ENCODE peak calls at places on chromosomes 3 and 15, in five cellular contexts. One of them, this sample, is unnamed.

GRCh38 chr3:13571264-13571663 is 22.3 kb downstream of the FBLN2 start:
- DNase-seq in Panc1: no peak
- DNase-seq in heart left ventricle: no peak
- DNase-seq in hepatocyte: no peak
- DNase-seq in dorsolateral prefrontal cortex: no peak
- DNase-seq in this sample: no peak

GRCh38 chr15:49669288-49669687 is 48.4 kb downstream of the DTWD1 start:
- DNase-seq in heart left ventricle: no peak
- DNase-seq in dorsolateral prefrontal cortex: no peak
- DNase-seq in hepatocyte: no peak
- DNase-seq in Panc1: no peak
- DNase-seq in this sample: no peak

GRCh38 chr3:104856743-104857142 is 510.0 kb upstream of the ALCAM start:
- DNase-seq in dorsolateral prefrontal cortex: no peak
- DNase-seq in heart left ventricle: no peak
- DNase-seq in hepatocyte: no peak
- DNase-seq in Panc1: no peak
- DNase-seq in this sample: no peak

GRCh38 chr3:99118381-99118780 is 216.9 kb upstream of the DCBLD2 start:
- DNase-seq in Panc1: no peak
- DNase-seq in heart left ventricle: no peak
- DNase-seq in hepatocyte: no peak
- DNase-seq in dorsolateral prefrontal cortex: no peak
- DNase-seq in this sample: no peak

GRCh38 chr15:80773122-80773551 is 6.0 kb upstream of the CEMIP start:
- DNase-seq in dorsolateral prefrontal cortex: no peak
- DNase-seq in Panc1: no peak
- DNase-seq in heart left ventricle: no peak
- DNase-seq in hepatocyte: no peak
- DNase-seq in this sample: no peak

GRCh38 chr3:14360123-14360881 is 42.1 kb upstream of the SLC6A6 start:
- DNase-seq in heart left ventricle: no peak
- DNase-seq in dorsolateral prefrontal cortex: no peak
- DNase-seq in hepatocyte: no peak
- DNase-seq in Panc1: no peak
- DNase-seq in this sample: no peak

GRCh38 chr3:42525212-42525611 is 22.8 kb downstream of the VIPR1 start:
- DNase-seq in hepatocyte: no peak
- DNase-seq in heart left ventricle: no peak
- DNase-seq in dorsolateral prefrontal cortex: no peak
- DNase-seq in Panc1: no peak
- DNase-seq in this sample: no peak

GRCh38 chr3:28053759-28054158 is 187.7 kb upstream of the CMC1 start:
- DNase-seq in dorsolateral prefrontal cortex: no peak
- DNase-seq in hepatocyte: peak
- DNase-seq in heart left ventricle: no peak
- DNase-seq in Panc1: peak
- DNase-seq in this sample: no peak

GRCh38 chr15:45646220-45646619 is 11.4 kb downstream of the SQOR start:
- DNase-seq in hepatocyte: no peak
- DNase-seq in dorsolateral prefrontal cortex: no peak
- DNase-seq in Panc1: no peak
- DNase-seq in heart left ventricle: no peak
- DNase-seq in this sample: no peak
- TF ChIP-seq CTCF in hepatocyte: no peak
- TF ChIP-seq CTCF in dorsolateral prefrontal cortex: no peak
- TF ChIP-seq CTCF in Panc1: no peak
- TF ChIP-seq CTCF in heart left ventricle: no peak
- TF ChIP-seq CTCF in this sample: no peak

DNA sequence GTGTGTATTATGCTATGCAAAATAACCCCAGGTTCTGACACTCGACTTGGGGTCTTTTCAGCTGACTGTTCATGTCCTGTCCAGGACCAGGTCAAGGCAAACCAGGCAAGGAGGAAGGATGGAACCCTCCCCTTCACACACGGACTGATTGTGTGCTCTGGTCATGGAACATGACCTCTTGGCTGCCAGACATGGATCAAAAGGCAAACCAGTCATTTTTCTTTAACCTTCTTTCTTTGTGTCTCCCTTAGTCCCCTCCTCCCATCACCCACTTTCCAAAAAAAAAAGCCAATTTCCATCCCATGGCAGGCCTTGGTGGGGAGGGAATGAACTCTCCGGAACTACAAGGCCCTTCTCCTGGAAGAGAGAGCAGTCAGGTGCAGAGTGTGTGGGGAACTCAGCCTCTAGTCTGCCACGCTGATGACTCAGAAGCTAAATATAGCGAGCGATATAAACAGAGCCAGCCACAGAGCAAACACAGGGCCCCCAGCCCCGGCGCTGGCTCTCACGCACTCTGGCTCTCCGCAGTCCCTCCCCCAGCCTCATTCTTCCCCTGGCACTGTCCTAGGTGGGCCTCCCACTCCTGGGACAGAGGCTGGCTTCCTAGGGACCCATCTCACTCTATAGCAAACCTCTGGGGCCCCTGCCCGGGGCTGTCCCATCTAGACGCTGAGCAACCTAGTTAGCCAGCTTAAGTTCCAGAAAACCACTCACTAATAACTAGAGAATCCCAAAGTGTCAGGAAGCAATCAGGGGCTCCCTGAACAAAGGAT is 10.0 kb downstream of the BMF start:
- DNase-seq in heart left ventricle: no peak
- DNase-seq in dorsolateral prefrontal cortex: peak
- DNase-seq in hepatocyte: peak
- DNase-seq in Panc1: peak
- DNase-seq in this sample: peak
- TF ChIP-seq CTCF in heart left ventricle: no peak
- TF ChIP-seq CTCF in dorsolateral prefrontal cortex: no peak
- TF ChIP-seq CTCF in hepatocyte: no peak
- TF ChIP-seq CTCF in Panc1: no peak
- TF ChIP-seq CTCF in this sample: no peak

GRCh38 chr3:44065741-44066140 is 175.9 kb upstream of the TOPAZ1 start:
- DNase-seq in hepatocyte: no peak
- DNase-seq in Panc1: no peak
- DNase-seq in heart left ventricle: no peak
- DNase-seq in dorsolateral prefrontal cortex: no peak
- DNase-seq in this sample: no peak
- TF ChIP-seq CTCF in hepatocyte: no peak
- TF ChIP-seq CTCF in Panc1: no peak
- TF ChIP-seq CTCF in heart left ventricle: no peak
- TF ChIP-seq CTCF in dorsolateral prefrontal cortex: peak
- TF ChIP-seq CTCF in this sample: no peak

DNA sequence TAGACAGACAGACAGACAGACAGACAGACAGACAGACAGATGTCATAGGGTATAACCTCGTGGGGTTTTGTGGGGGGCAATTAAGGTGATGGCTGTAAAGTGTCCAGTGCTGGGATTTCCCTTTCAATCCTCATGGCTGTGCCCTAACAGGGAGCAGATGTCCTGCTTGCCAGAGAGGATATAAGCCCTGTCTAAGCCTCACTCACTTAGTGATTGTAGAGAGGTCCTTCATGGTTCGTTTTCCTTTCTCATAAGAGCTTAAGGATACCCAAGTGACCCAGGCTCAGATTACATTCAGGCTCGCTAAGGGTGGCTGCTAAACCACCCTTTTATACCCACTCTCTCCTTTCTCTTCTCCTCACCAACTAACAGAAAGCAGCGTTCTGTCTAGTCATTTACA is 19.3 kb downstream of the LYSMD2 start:
- DNase-seq in Panc1: no peak
- DNase-seq in heart left ventricle: no peak
- DNase-seq in hepatocyte: no peak
- DNase-seq in dorsolateral prefrontal cortex: no peak
- DNase-seq in this sample: no peak
- TF ChIP-seq CTCF in Panc1: no peak
- TF ChIP-seq CTCF in heart left ventricle: no peak
- TF ChIP-seq CTCF in hepatocyte: no peak
- TF ChIP-seq CTCF in dorsolateral prefrontal cortex: no peak
- TF ChIP-seq CTCF in this sample: no peak

GRCh38 chr15:71337197-71337845 is 222.1 kb downstream of the THSD4 start:
- DNase-seq in hepatocyte: peak
- DNase-seq in heart left ventricle: no peak
- DNase-seq in dorsolateral prefrontal cortex: no peak
- DNase-seq in Panc1: no peak
- DNase-seq in this sample: no peak
- TF ChIP-seq CTCF in hepatocyte: no peak
- TF ChIP-seq CTCF in heart left ventricle: no peak
- TF ChIP-seq CTCF in dorsolateral prefrontal cortex: no peak
- TF ChIP-seq CTCF in Panc1: no peak
- TF ChIP-seq CTCF in this sample: no peak

DNA sequence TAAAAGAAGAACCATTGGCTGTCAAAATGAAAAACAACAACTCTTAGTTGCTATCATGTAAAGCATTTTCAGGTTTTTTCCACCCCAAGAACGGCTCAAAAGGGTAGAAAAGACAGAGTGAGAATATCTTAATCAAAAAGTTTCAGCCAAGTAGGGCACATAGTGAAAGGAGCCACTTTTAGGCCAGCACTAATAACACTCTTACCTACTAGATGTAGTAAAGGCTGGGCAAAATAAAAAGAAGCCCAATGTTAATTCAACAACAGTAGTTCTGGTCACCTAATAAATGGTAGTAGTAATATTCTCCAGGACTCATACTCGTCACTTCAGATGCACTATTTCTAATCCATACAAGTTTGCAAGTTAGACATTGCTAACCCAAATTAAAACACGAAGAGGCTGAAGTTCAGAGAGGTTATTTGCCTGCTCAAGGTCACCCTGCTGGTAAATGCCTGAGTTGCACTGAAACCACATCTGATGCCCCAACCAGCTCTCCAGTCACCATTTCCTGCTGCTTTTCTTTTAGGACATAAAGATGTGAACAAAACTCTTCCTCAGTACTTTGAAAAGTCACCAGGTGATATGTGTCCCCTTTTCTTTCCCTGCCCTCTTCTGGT is 7.5 kb downstream of the GOLIM4 start:
- DNase-seq in hepatocyte: no peak
- DNase-seq in Panc1: no peak
- DNase-seq in dorsolateral prefrontal cortex: no peak
- DNase-seq in heart left ventricle: no peak
- DNase-seq in this sample: peak
- TF ChIP-seq CTCF in hepatocyte: peak
- TF ChIP-seq CTCF in Panc1: peak
- TF ChIP-seq CTCF in dorsolateral prefrontal cortex: no peak
- TF ChIP-seq CTCF in heart left ventricle: peak
- TF ChIP-seq CTCF in this sample: peak

DNA sequence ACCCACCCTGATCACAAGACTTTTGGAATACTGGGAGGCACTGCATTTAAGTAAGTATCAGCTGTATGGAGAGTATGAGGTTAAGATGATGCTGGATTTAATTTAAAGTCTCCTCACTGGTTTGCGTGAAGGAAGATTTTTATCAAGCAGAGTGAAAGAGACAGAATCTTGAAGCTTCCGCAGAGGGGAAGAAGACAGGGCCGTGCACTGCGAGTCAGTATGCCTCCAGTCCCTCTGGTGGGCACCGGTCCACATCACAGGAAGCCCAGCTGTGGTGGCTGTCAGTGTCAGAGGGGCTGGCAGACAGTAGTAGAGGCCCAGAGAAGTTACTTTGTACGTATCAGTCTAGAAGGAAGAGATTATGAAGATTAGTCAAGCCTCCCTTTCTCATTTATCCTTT is 379.0 kb upstream of the TPRG1 start:
- DNase-seq in Panc1: no peak
- DNase-seq in hepatocyte: peak
- DNase-seq in heart left ventricle: no peak
- DNase-seq in dorsolateral prefrontal cortex: peak
- DNase-seq in this sample: no peak
- TF ChIP-seq CTCF in Panc1: no peak
- TF ChIP-seq CTCF in hepatocyte: peak
- TF ChIP-seq CTCF in heart left ventricle: peak
- TF ChIP-seq CTCF in dorsolateral prefrontal cortex: peak
- TF ChIP-seq CTCF in this sample: no peak

This sample was measured in GM10248.